ENCODE peak calls at places on chromosome 21, in eight cellular contexts. D is SW480; Z is endothelial cell of umbilical vein; L is SK-MEL-5; C is anterior cingulate cortex; J is EL; G is activated T-cell treated with anti-CD3 and anti-CD28 coated beads for 48 hours; S is stimulated activated CD4-positive, alpha-beta T cell treated with anti-CD3 and anti-CD28 coated beads, Interleukin-15, amount 100 ng/mL, for 24 hours. F is an unnamed sample.

GRCh38 chr21:25501996-25502665 is 105.2 kb downstream of the MRPL39 start:
- DNase-seq in C (no peak), J (no peak), S (peak), D (no peak), G (peak), L (no peak), Z (no peak), F (no peak)

GRCh38 chr21:34771512-34772028 is 102.8 kb downstream of the CLIC6 start:
- DNase-seq in Z (peak), J (peak), C (no peak), S (no peak), G (no peak), L (peak), D (peak), F (peak)

GRCh38 chr21:45644041-45644906 is 749 bp downstream of the PCBP3 start:
- DNase-seq in Z (no peak), J (no peak), L (no peak), S (peak), G (peak), C (no peak), D (no peak), F (peak)

GRCh38 chr21:28746166-28746565 is 246.5 kb downstream of the LTN1 start:
- DNase-seq in Z (no peak), G (no peak), S (no peak), L (no peak), C (no peak), D (no peak), J (no peak), F (no peak)

GRCh38 chr21:18529253-18529652 is 125.7 kb upstream of the TMPRSS15 start:
- DNase-seq in S (no peak), Z (peak), J (no peak), G (no peak), L (no peak), D (peak), C (no peak), F (peak)

GRCh38 chr21:43299441-43300277 is 127.3 kb downstream of the SIK1 start:
- DNase-seq in C (no peak), S (no peak), L (no peak), J (no peak), Z (no peak), D (no peak), G (no peak), F (no peak)

GRCh38 chr21:34881894-34882371 is 167.2 kb downstream of the RUNX1 start:
- DNase-seq in J (peak), D (peak), S (no peak), G (no peak), Z (peak), C (no peak), L (no peak), F (peak)

GRCh38 chr21:8992731-8993174 is 1528.6 kb upstream of the TPTE start:
- DNase-seq in L (no peak), C (no peak), G (no peak), J (no peak), S (no peak), D (peak), Z (peak), F (no peak)

GRCh38 chr21:22889445-22889844 is 1891.2 kb downstream of the NCAM2 start:
- DNase-seq in G (no peak), S (no peak), C (no peak), L (no peak), D (no peak), Z (no peak), J (no peak), F (no peak)

GRCh38 chr21:43318841-43319781 is 107.8 kb downstream of the SIK1 start:
- DNase-seq in Z (no peak), G (no peak), J (peak), C (no peak), S (no peak), D (peak), L (peak), F (peak)

GRCh38 chr21:24895885-24896734 is 711.2 kb downstream of the MRPL39 start:
- DNase-seq in J (no peak), L (peak), S (no peak), Z (no peak), C (no peak), D (peak), G (no peak), F (peak)

GRCh38 chr21:20443558-20444155 is 554.6 kb upstream of the NCAM2 start:
- DNase-seq in C (no peak), L (peak), Z (no peak), D (peak), G (no peak), J (no peak), S (no peak), F (no peak)

GRCh38 chr21:31786164-31786920 is 54.4 kb upstream of the SCAF4 start:
- DNase-seq in C (no peak), S (no peak), D (no peak), J (no peak), Z (no peak), L (no peak), G (no peak), F (no peak)

GRCh38 chr21:26939532-26940181 is 27.2 kb downstream of the ADAMTS5 start:
- DNase-seq in J (peak), L (no peak), S (no peak), Z (no peak), D (no peak), C (no peak), G (no peak), F (peak)

GRCh38 chr21:35628331-35628730 is 432.0 kb downstream of the SETD4 start:
- DNase-seq in Z (no peak), C (no peak), G (no peak), L (no peak), D (no peak), S (no peak), J (peak), F (peak)

GRCh38 chr21:30605968-30606367 is 5.1 kb downstream of the KRTAP22-1 start:
- DNase-seq in S (no peak), L (peak), J (no peak), D (no peak), C (no peak), G (no peak), Z (no peak), F (no peak)

GRCh38 chr21:44583800-44584147 is 3.4 kb upstream of the KRTAP10-5 start:
- DNase-seq in L (no peak), G (peak), J (no peak), D (peak), C (no peak), Z (no peak), S (peak), F (no peak)

GRCh38 chr21:20999567-21000169 is 1.5 kb downstream of the NCAM2 start:
- DNase-seq in Z (peak), G (no peak), J (peak), D (peak), S (peak), C (peak), L (peak), F (peak)

GRCh38 chr21:34889537-34890257 is 159.4 kb downstream of the RUNX1 start:
- DNase-seq in L (peak), D (peak), S (peak), Z (peak), G (peak), C (no peak), J (peak), F (peak)

GRCh38 chr21:42562258-42562657 is 48.6 kb downstream of the SLC37A1 start:
- DNase-seq in G (no peak), S (no peak), Z (no peak), L (no peak), J (no peak), D (no peak), C (no peak), F (no peak)

GRCh38 chr21:35395728-35396127 is 346.6 kb upstream of the RUNX1 start:
- DNase-seq in J (peak), G (no peak), S (no peak), D (peak), C (no peak), Z (peak), L (no peak), F (no peak)

GRCh38 chr21:46211786-46212720 is 16.5 kb downstream of the LSS start:
- DNase-seq in S (no peak), Z (no peak), L (no peak), D (no peak), C (no peak), J (no peak), G (no peak), F (no peak)

F was measured in astrocyte of the hippocampus.